ENCODE peak calls at places on chromosomes 4 and X, in eight cellular contexts. One of them, this sample, is unnamed.
A peak's percentile ranks its signal among the peaks of the same experiment; 100 is the strongest.

GRCh38 chrX:136708348-136708747 is 60.4 kb downstream of the CD40LG start:
- DNase-seq in fibroblast of mammary gland: no peak
- DNase-seq in fibroblast of the aortic adventitia: peak; percentile 21
- DNase-seq in bronchial epithelial cell: peak; percentile 21
- DNase-seq in GM12865: peak; percentile 24
- DNase-seq in fibroblast of lung: no peak
- DNase-seq in HL-60: no peak
- DNase-seq in hepatocyte: no peak
- DNase-seq in this sample: no peak

GRCh38 chr4:91108751-91109150 is 981.6 kb downstream of the CCSER1 start:
- DNase-seq in fibroblast of mammary gland: no peak
- DNase-seq in fibroblast of the aortic adventitia: no peak
- DNase-seq in bronchial epithelial cell: no peak
- DNase-seq in GM12865: no peak
- DNase-seq in fibroblast of lung: no peak
- DNase-seq in HL-60: no peak
- DNase-seq in hepatocyte: no peak
- DNase-seq in this sample: no peak

GRCh38 chr4:123121241-123121907 is 199.0 kb upstream of the NUDT6 start:
- DNase-seq in fibroblast of mammary gland: peak; percentile 38
- DNase-seq in fibroblast of the aortic adventitia: no peak
- DNase-seq in bronchial epithelial cell: peak; percentile 81
- DNase-seq in GM12865: no peak
- DNase-seq in fibroblast of lung: peak; percentile 33
- DNase-seq in HL-60: no peak
- DNase-seq in hepatocyte: no peak
- DNase-seq in this sample: no peak

GRCh38 chrX:51608071-51608470 is 10.6 kb downstream of the CENPVL3 start:
- DNase-seq in fibroblast of mammary gland: peak; percentile 84
- DNase-seq in fibroblast of the aortic adventitia: peak; percentile 34
- DNase-seq in bronchial epithelial cell: peak; percentile 19
- DNase-seq in GM12865: no peak
- DNase-seq in fibroblast of lung: no peak
- DNase-seq in HL-60: no peak
- DNase-seq in hepatocyte: no peak
- DNase-seq in this sample: no peak

GRCh38 chr4:48333587-48333986 is 7.7 kb upstream of the SLAIN2 start:
- DNase-seq in fibroblast of mammary gland: no peak
- DNase-seq in fibroblast of the aortic adventitia: no peak
- DNase-seq in bronchial epithelial cell: no peak
- DNase-seq in GM12865: no peak
- DNase-seq in fibroblast of lung: no peak
- DNase-seq in HL-60: no peak
- DNase-seq in hepatocyte: no peak
- DNase-seq in this sample: no peak

GRCh38 chr4:6844986-6845385 is 62.5 kb downstream of the KIAA0232 start:
- DNase-seq in fibroblast of mammary gland: no peak
- DNase-seq in fibroblast of the aortic adventitia: no peak
- DNase-seq in bronchial epithelial cell: no peak
- DNase-seq in GM12865: no peak
- DNase-seq in fibroblast of lung: no peak
- DNase-seq in HL-60: no peak
- DNase-seq in hepatocyte: no peak
- DNase-seq in this sample: no peak

GRCh38 chr4:67403342-67403741 is 142.0 kb downstream of the CENPC start:
- DNase-seq in fibroblast of mammary gland: no peak
- DNase-seq in fibroblast of the aortic adventitia: no peak
- DNase-seq in bronchial epithelial cell: no peak
- DNase-seq in GM12865: no peak
- DNase-seq in fibroblast of lung: no peak
- DNase-seq in HL-60: no peak
- DNase-seq in hepatocyte: peak; percentile 27
- DNase-seq in this sample: no peak

GRCh38 chrX:40166582-40166981 is 68.8 kb upstream of the BCOR start:
- DNase-seq in fibroblast of mammary gland: peak; percentile 79
- DNase-seq in fibroblast of the aortic adventitia: peak; percentile 70
- DNase-seq in bronchial epithelial cell: no peak
- DNase-seq in GM12865: no peak
- DNase-seq in fibroblast of lung: no peak
- DNase-seq in HL-60: no peak
- DNase-seq in hepatocyte: peak; percentile 50
- DNase-seq in this sample: no peak

GRCh38 chr4:169201144-169202124 is 69.3 kb downstream of the SH3RF1 start:
- DNase-seq in fibroblast of mammary gland: peak; percentile 71
- DNase-seq in fibroblast of the aortic adventitia: peak; percentile 65
- DNase-seq in bronchial epithelial cell: no peak
- DNase-seq in GM12865: no peak
- DNase-seq in fibroblast of lung: peak; percentile 42
- DNase-seq in HL-60: no peak
- DNase-seq in hepatocyte: no peak
- DNase-seq in this sample: no peak

GRCh38 chr4:146654976-146655761 is 16.5 kb downstream of the POU4F2 start:
- DNase-seq in fibroblast of mammary gland: peak; percentile 11
- DNase-seq in fibroblast of the aortic adventitia: peak; percentile 22
- DNase-seq in bronchial epithelial cell: no peak
- DNase-seq in GM12865: no peak
- DNase-seq in fibroblast of lung: peak; percentile 14
- DNase-seq in HL-60: no peak
- DNase-seq in hepatocyte: peak; percentile 56
- DNase-seq in this sample: no peak

GRCh38 chr4:137968956-137969709 is 273.0 kb downstream of the SLC7A11 start:
- DNase-seq in fibroblast of mammary gland: peak; percentile 68
- DNase-seq in fibroblast of the aortic adventitia: peak; percentile 67
- DNase-seq in bronchial epithelial cell: no peak
- DNase-seq in GM12865: no peak
- DNase-seq in fibroblast of lung: peak; percentile 76
- DNase-seq in HL-60: no peak
- DNase-seq in hepatocyte: no peak
- DNase-seq in this sample: no peak

GRCh38 chrX:40976971-40977370 is 108.3 kb upstream of the USP9X start:
- DNase-seq in fibroblast of mammary gland: no peak
- DNase-seq in fibroblast of the aortic adventitia: no peak
- DNase-seq in bronchial epithelial cell: no peak
- DNase-seq in GM12865: no peak
- DNase-seq in fibroblast of lung: peak; percentile 64
- DNase-seq in HL-60: no peak
- DNase-seq in hepatocyte: no peak
- DNase-seq in this sample: no peak

GRCh38 chr4:172650758-172651495 is 517.7 kb upstream of the GALNT7 start:
- DNase-seq in fibroblast of mammary gland: no peak
- DNase-seq in fibroblast of the aortic adventitia: no peak
- DNase-seq in bronchial epithelial cell: no peak
- DNase-seq in GM12865: no peak
- DNase-seq in fibroblast of lung: no peak
- DNase-seq in HL-60: no peak
- DNase-seq in hepatocyte: peak; percentile 5
- DNase-seq in this sample: no peak

GRCh38 chr4:111283066-111283677 is 660.3 kb upstream of the PITX2 start:
- DNase-seq in fibroblast of mammary gland: peak; percentile 64
- DNase-seq in fibroblast of the aortic adventitia: peak; percentile 70
- DNase-seq in bronchial epithelial cell: peak; percentile 48
- DNase-seq in GM12865: peak; percentile 71
- DNase-seq in fibroblast of lung: peak; percentile 53
- DNase-seq in HL-60: peak; percentile 43
- DNase-seq in hepatocyte: peak; percentile 68
- DNase-seq in this sample: peak; percentile 24

GRCh38 chr4:88693792-88694191 is 3.8 kb downstream of the NAP1L5 start:
- DNase-seq in fibroblast of mammary gland: no peak
- DNase-seq in fibroblast of the aortic adventitia: no peak
- DNase-seq in bronchial epithelial cell: no peak
- DNase-seq in GM12865: no peak
- DNase-seq in fibroblast of lung: no peak
- DNase-seq in HL-60: no peak
- DNase-seq in hepatocyte: no peak
- DNase-seq in this sample: no peak

GRCh38 chrX:139931646-139932076 is 1.2 kb downstream of the ATP11C start:
- DNase-seq in fibroblast of mammary gland: no peak
- DNase-seq in fibroblast of the aortic adventitia: peak; percentile 24
- DNase-seq in bronchial epithelial cell: no peak
- DNase-seq in GM12865: no peak
- DNase-seq in fibroblast of lung: no peak
- DNase-seq in HL-60: no peak
- DNase-seq in hepatocyte: no peak
- DNase-seq in this sample: no peak

GRCh38 chr4:147843162-147843561 is 111.3 kb downstream of the ARHGAP10 start:
- DNase-seq in fibroblast of mammary gland: no peak
- DNase-seq in fibroblast of the aortic adventitia: no peak
- DNase-seq in bronchial epithelial cell: peak; percentile 26
- DNase-seq in GM12865: peak; percentile 54
- DNase-seq in fibroblast of lung: no peak
- DNase-seq in HL-60: no peak
- DNase-seq in hepatocyte: peak; percentile 63
- DNase-seq in this sample: no peak

DNA sequence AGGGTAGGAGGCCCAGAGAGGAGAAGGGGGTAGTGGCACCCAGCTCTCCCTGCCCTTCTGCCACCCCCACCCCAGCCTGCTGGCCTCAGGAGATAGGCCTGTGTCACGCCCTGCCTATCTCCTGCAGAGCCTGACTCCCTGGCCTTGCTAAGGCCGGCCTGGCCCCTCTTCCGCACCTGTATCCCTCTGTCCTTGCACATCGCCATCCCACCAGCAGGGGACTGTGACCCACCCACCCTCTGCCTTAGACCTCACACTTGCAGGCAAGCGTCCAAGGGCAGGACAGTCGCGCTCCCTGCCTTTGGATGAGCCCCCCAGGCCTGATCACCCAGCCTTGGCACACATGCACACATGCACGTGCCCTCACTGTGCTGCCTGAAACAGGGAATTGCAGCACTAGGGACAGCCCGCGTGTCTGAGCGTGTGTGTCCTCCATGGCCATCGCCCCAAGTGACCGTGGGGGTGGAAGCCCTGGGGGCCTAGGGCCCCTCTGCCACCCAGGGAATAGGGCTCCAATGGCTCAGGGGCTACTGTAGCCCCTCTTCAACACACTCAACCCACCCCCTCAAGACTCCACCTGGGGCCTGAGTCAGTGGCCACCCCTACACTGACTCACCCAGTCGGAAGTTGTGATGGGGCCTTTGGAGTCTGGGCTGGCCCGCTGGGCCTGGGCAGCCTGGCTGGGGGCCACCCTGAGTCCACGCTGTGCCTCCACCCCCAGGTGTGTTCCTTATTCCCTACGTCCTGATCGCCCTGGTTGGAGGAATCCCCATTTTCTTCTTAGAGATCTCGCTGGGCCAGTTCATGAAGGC is 2.1 kb downstream of the SLC6A8 start:
- DNase-seq in fibroblast of mammary gland: no peak
- DNase-seq in fibroblast of the aortic adventitia: no peak
- DNase-seq in bronchial epithelial cell: peak; percentile 46
- DNase-seq in GM12865: no peak
- DNase-seq in fibroblast of lung: no peak
- DNase-seq in HL-60: no peak
- DNase-seq in hepatocyte: no peak
- DNase-seq in this sample: no peak
- H3K4me3 ChIP-seq in fibroblast of mammary gland: no peak overlapping the region
- H3K4me3 ChIP-seq in fibroblast of the aortic adventitia: peak overlapping the region; percentile 56
- H3K4me3 ChIP-seq in bronchial epithelial cell: peak overlapping the region; percentile 50
- H3K4me3 ChIP-seq in GM12865: no peak overlapping the region
- H3K4me3 ChIP-seq in fibroblast of lung: no peak overlapping the region
- H3K4me3 ChIP-seq in HL-60: no peak overlapping the region
- H3K4me3 ChIP-seq in hepatocyte: no peak overlapping the region
- H3K4me3 ChIP-seq in this sample: no peak overlapping the region

GRCh38 chrX:119790977-119791436 is 423 bp downstream of the RPL39 start:
- DNase-seq in fibroblast of mammary gland: peak; percentile 48
- DNase-seq in fibroblast of the aortic adventitia: peak; percentile 49
- DNase-seq in bronchial epithelial cell: peak; percentile 28
- DNase-seq in GM12865: peak; percentile 58
- DNase-seq in fibroblast of lung: peak; percentile 47
- DNase-seq in HL-60: no peak
- DNase-seq in hepatocyte: peak; percentile 38
- DNase-seq in this sample: no peak
- TF ChIP-seq CTCF in fibroblast of mammary gland: peak; percentile 14
- TF ChIP-seq CTCF in fibroblast of the aortic adventitia: no peak
- TF ChIP-seq CTCF in bronchial epithelial cell: peak; percentile 10
- TF ChIP-seq CTCF in GM12865: no peak
- TF ChIP-seq CTCF in fibroblast of lung: peak; percentile 18
- TF ChIP-seq CTCF in HL-60: no peak
- TF ChIP-seq CTCF in hepatocyte: peak; percentile 32
- TF ChIP-seq CTCF in this sample: peak; percentile 29

GRCh38 chr4:159105063-159105414 is 2.2 kb downstream of the RAPGEF2 start:
- DNase-seq in fibroblast of mammary gland: peak; percentile 72
- DNase-seq in fibroblast of the aortic adventitia: peak; percentile 54
- DNase-seq in bronchial epithelial cell: peak; percentile 74
- DNase-seq in GM12865: no peak
- DNase-seq in fibroblast of lung: peak; percentile 40
- DNase-seq in HL-60: no peak
- DNase-seq in hepatocyte: peak; percentile 16
- DNase-seq in this sample: no peak

GRCh38 chr4:159106636-159107035 is 3.8 kb downstream of the RAPGEF2 start:
- DNase-seq in fibroblast of mammary gland: peak; percentile 14
- DNase-seq in fibroblast of the aortic adventitia: no peak
- DNase-seq in bronchial epithelial cell: no peak
- DNase-seq in GM12865: no peak
- DNase-seq in fibroblast of lung: peak; percentile 39
- DNase-seq in HL-60: no peak
- DNase-seq in hepatocyte: no peak
- DNase-seq in this sample: no peak

GRCh38 chr4:159107203-159107921 is 4.5 kb downstream of the RAPGEF2 start:
- DNase-seq in fibroblast of mammary gland: peak; percentile 36
- DNase-seq in fibroblast of the aortic adventitia: peak; percentile 25
- DNase-seq in bronchial epithelial cell: peak; percentile 67
- DNase-seq in GM12865: peak; percentile 29
- DNase-seq in fibroblast of lung: peak; percentile 12
- DNase-seq in HL-60: no peak
- DNase-seq in hepatocyte: no peak
- DNase-seq in this sample: no peak

GRCh38 chr4:159103406-159104131 is 690 bp downstream of the RAPGEF2 start:
- DNase-seq in fibroblast of mammary gland: peak; percentile 19
- DNase-seq in fibroblast of the aortic adventitia: peak; percentile 33
- DNase-seq in bronchial epithelial cell: no peak
- DNase-seq in GM12865: peak; percentile 54
- DNase-seq in fibroblast of lung: peak; percentile 45
- DNase-seq in HL-60: peak; percentile 36
- DNase-seq in hepatocyte: peak; percentile 73
- DNase-seq in this sample: no peak

DNA sequence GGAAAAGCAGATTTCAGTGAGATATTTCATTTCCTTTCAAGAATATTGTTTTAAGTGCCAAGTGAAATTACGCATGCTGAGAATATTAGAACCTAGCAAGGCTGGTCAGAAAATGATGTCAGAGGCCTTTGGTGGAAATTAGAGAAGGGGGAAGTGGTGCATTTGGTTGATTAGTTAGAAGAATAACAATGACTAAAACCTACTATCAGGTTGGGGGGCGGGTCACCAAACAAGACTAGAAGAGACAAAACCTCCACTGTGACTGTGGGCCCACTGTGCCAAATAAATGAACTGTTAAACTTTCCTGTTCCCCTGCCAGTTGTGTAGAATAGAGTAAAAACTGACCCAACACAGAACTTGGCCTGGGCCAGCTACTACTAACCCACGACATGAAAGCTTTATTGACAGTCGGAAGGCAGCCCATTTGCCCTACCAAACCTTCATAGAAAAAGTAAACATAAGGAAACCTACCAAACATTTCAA is 2.9 kb downstream of the RAPGEF2 start:
- DNase-seq in fibroblast of mammary gland: peak; percentile 82
- DNase-seq in fibroblast of the aortic adventitia: peak; percentile 83
- DNase-seq in bronchial epithelial cell: peak; percentile 80
- DNase-seq in GM12865: peak; percentile 64
- DNase-seq in fibroblast of lung: peak; percentile 61
- DNase-seq in HL-60: peak; percentile 11
- DNase-seq in hepatocyte: no peak
- DNase-seq in this sample: no peak
- H3K4me3 ChIP-seq in fibroblast of mammary gland: peak overlapping the region; percentile 89
- H3K4me3 ChIP-seq in fibroblast of the aortic adventitia: peak overlapping the region; percentile 74
- H3K4me3 ChIP-seq in bronchial epithelial cell: peak overlapping the region; percentile 6
- H3K4me3 ChIP-seq in GM12865: peak overlapping the region; percentile 83
- H3K4me3 ChIP-seq in fibroblast of lung: no peak overlapping the region
- H3K4me3 ChIP-seq in HL-60: no peak overlapping the region
- H3K4me3 ChIP-seq in hepatocyte: peak overlapping the region; percentile 86
- H3K4me3 ChIP-seq in this sample: peak overlapping the region; percentile 94

GRCh38 chr4:165839615-165840333 is 33.3 kb upstream of the TLL1 start:
- DNase-seq in fibroblast of mammary gland: peak; percentile 11
- DNase-seq in fibroblast of the aortic adventitia: no peak
- DNase-seq in bronchial epithelial cell: peak; percentile 51
- DNase-seq in GM12865: no peak
- DNase-seq in fibroblast of lung: no peak
- DNase-seq in HL-60: no peak
- DNase-seq in hepatocyte: no peak
- DNase-seq in this sample: no peak
- TF ChIP-seq CTCF in fibroblast of mammary gland: no peak
- TF ChIP-seq CTCF in fibroblast of the aortic adventitia: no peak
- TF ChIP-seq CTCF in bronchial epithelial cell: no peak
- TF ChIP-seq CTCF in GM12865: no peak
- TF ChIP-seq CTCF in fibroblast of lung: no peak
- TF ChIP-seq CTCF in HL-60: no peak
- TF ChIP-seq CTCF in hepatocyte: no peak
- TF ChIP-seq CTCF in this sample: no peak

This sample was measured in GM12864.